ENCODE peak calls at places on chromosomes 11 and 22, in four cellular contexts. One of them, this sample, is unnamed.

GRCh38 chr11:61254403-61255025 is 13.5 kb downstream of the PGA5 start:
- DNase-seq in tibial artery: no peak
- DNase-seq in foreskin fibroblast: peak
- DNase-seq in lung: peak
- DNase-seq in this sample: peak

GRCh38 chr11:70879601-70880285 is 372.6 kb downstream of the SHANK2 start:
- DNase-seq in lung: no peak
- DNase-seq in tibial artery: no peak
- DNase-seq in foreskin fibroblast: no peak
- DNase-seq in this sample: no peak

GRCh38 chr22:23270212-23270733 is 90.0 kb downstream of the BCR start:
- DNase-seq in lung: no peak
- DNase-seq in foreskin fibroblast: no peak
- DNase-seq in tibial artery: no peak
- DNase-seq in this sample: no peak

GRCh38 chr22:17964647-17965046 is 59.7 kb downstream of the MICAL3 start:
- DNase-seq in tibial artery: no peak
- DNase-seq in foreskin fibroblast: no peak
- DNase-seq in lung: no peak
- DNase-seq in this sample: no peak

GRCh38 chr11:119459293-119459976 is 36.5 kb upstream of the THY1 start:
- DNase-seq in lung: no peak
- DNase-seq in tibial artery: no peak
- DNase-seq in foreskin fibroblast: no peak
- DNase-seq in this sample: no peak

GRCh38 chr22:46538816-46539163 is 1.4 kb upstream of the CELSR1 start:
- DNase-seq in lung: no peak
- DNase-seq in tibial artery: no peak
- DNase-seq in foreskin fibroblast: peak
- DNase-seq in this sample: no peak

GRCh38 chr11:67264260-67264659 is 2.0 kb upstream of the GRK2 start:
- DNase-seq in foreskin fibroblast: no peak
- DNase-seq in tibial artery: no peak
- DNase-seq in lung: no peak
- DNase-seq in this sample: no peak

GRCh38 chr11:27196040-27196897 is 155.7 kb downstream of the BBOX1 start:
- DNase-seq in tibial artery: no peak
- DNase-seq in lung: no peak
- DNase-seq in foreskin fibroblast: no peak
- DNase-seq in this sample: no peak

GRCh38 chr11:95459268-95460040 is 228.5 kb upstream of the SESN3 start:
- DNase-seq in foreskin fibroblast: no peak
- DNase-seq in tibial artery: no peak
- DNase-seq in lung: no peak
- DNase-seq in this sample: no peak

GRCh38 chr11:47247502-47247901 is 1.1 kb downstream of the ACP2 start:
- DNase-seq in tibial artery: no peak
- DNase-seq in foreskin fibroblast: no peak
- DNase-seq in lung: no peak
- DNase-seq in this sample: no peak

GRCh38 chr11:47249378-47249715 is 733 bp upstream of the ACP2 start:
- DNase-seq in foreskin fibroblast: no peak
- DNase-seq in lung: no peak
- DNase-seq in tibial artery: no peak
- DNase-seq in this sample: no peak

GRCh38 chr11:47248304-47248663 is 330 bp downstream of the ACP2 start:
- DNase-seq in tibial artery: no peak
- DNase-seq in foreskin fibroblast: peak
- DNase-seq in lung: no peak
- DNase-seq in this sample: no peak

GRCh38 chr11:47251751-47252150 is 3.1 kb upstream of the ACP2 start:
- DNase-seq in lung: no peak
- DNase-seq in tibial artery: no peak
- DNase-seq in foreskin fibroblast: no peak
- DNase-seq in this sample: no peak

GRCh38 chr11:47248664-47249377 is at the start of gene ACP2:
- DNase-seq in tibial artery: peak
- DNase-seq in foreskin fibroblast: peak
- DNase-seq in lung: peak
- DNase-seq in this sample: no peak
- TF ChIP-seq CTCF in tibial artery: no peak
- TF ChIP-seq CTCF in foreskin fibroblast: no peak
- TF ChIP-seq CTCF in lung: no peak
- TF ChIP-seq CTCF in this sample: no peak

DNA sequence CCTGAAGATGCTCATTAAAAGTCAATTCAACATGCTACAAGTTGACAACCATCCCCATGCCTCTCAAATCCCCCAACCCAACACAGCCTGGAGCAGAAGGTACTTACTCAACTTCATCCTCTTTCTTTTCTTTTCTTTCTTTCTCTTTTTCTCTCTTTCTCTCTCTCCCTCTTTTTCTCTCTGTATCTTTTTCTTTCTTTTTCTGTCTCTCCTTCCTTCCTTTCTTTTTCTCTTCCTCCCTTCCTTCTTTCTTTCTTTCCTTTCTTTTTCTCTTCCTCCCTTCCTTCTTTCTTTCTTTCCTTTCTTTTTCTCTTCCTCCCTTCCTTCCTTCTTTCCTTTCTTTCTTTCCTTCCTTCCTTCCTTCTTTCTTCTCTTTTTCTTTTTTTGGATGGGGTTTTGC is 135.7 kb upstream of the SEZ6L start:
- DNase-seq in tibial artery: no peak
- DNase-seq in foreskin fibroblast: no peak
- DNase-seq in lung: no peak
- DNase-seq in this sample: no peak
- TF ChIP-seq CTCF in tibial artery: no peak
- TF ChIP-seq CTCF in foreskin fibroblast: no peak
- TF ChIP-seq CTCF in lung: no peak
- TF ChIP-seq CTCF in this sample: no peak

GRCh38 chr11:131904756-131905155 is 534.3 kb downstream of the NTM start:
- DNase-seq in lung: no peak
- DNase-seq in tibial artery: no peak
- DNase-seq in foreskin fibroblast: no peak
- DNase-seq in this sample: no peak

GRCh38 chr11:131908316-131908715 is 537.9 kb downstream of the NTM start:
- DNase-seq in lung: no peak
- DNase-seq in tibial artery: no peak
- DNase-seq in foreskin fibroblast: no peak
- DNase-seq in this sample: no peak

GRCh38 chr11:131909426-131910200 is 539.2 kb downstream of the NTM start:
- DNase-seq in tibial artery: no peak
- DNase-seq in foreskin fibroblast: no peak
- DNase-seq in lung: no peak
- DNase-seq in this sample: no peak

GRCh38 chr11:131907371-131907770 is 537.0 kb downstream of the NTM start:
- DNase-seq in lung: no peak
- DNase-seq in tibial artery: no peak
- DNase-seq in foreskin fibroblast: no peak
- DNase-seq in this sample: no peak

DNA sequence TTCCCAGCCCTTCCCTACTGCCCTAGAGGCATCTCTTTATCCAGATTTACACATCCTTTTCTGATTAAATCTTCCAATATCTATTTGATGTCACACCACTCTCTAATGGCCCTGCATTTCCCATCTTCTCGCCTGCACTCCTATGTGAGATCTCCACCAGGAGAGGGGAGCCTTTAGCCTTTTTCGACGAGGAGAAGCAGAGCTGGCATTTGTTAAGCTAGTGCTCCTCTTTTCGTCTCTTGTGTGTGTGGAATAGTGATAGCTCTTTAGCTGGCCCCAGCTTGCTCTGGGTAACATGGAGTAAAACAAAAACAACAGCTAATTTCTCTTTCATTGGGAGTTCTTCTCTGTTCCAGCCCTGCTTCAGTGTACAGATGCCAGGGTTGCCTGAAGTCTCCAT is 536.5 kb downstream of the NTM start:
- DNase-seq in foreskin fibroblast: no peak
- DNase-seq in tibial artery: no peak
- DNase-seq in lung: no peak
- DNase-seq in this sample: no peak
- TF ChIP-seq CTCF in foreskin fibroblast: peak
- TF ChIP-seq CTCF in tibial artery: no peak
- TF ChIP-seq CTCF in lung: no peak
- TF ChIP-seq CTCF in this sample: no peak

DNA sequence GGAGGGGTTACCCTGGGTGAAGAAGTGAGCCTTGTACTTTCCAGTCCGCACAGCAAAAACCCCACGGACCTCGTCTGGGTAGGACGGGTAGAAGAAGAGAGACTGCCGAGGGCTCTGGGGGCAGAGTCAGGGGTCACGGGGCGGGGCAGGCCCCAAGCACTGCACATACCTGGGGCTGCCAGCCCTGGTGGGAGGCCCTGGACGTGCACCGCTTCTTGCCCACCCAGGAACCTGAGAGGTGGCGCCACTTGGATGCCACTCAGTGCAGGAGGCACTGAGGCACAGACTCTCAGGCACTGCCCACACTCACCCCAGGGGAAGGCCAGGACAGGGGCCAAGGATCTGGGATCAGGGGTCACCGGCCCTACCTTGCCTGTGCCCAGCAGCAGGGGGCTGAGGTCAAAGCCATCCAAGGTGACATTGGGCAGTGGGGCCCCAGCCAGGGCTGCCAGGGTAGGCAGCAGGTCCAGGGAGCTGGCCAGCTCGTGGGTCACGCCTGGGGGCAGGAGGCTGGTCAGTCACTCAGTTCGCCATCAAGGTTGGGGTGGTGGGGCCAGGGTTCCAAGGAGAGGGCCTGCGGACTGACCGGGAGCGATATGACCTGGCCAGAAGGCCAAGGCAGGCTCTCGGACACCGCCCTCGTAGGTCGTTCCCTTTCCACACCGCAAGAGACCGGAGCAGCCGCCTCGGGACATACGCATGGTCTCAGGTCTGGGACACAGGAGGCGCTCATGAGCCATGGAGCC is 2.2 kb downstream of the ARSA start:
- DNase-seq in tibial artery: no peak
- DNase-seq in foreskin fibroblast: no peak
- DNase-seq in lung: no peak
- DNase-seq in this sample: no peak
- TF ChIP-seq CTCF in tibial artery: no peak
- TF ChIP-seq CTCF in foreskin fibroblast: no peak
- TF ChIP-seq CTCF in lung: no peak
- TF ChIP-seq CTCF in this sample: peak

DNA sequence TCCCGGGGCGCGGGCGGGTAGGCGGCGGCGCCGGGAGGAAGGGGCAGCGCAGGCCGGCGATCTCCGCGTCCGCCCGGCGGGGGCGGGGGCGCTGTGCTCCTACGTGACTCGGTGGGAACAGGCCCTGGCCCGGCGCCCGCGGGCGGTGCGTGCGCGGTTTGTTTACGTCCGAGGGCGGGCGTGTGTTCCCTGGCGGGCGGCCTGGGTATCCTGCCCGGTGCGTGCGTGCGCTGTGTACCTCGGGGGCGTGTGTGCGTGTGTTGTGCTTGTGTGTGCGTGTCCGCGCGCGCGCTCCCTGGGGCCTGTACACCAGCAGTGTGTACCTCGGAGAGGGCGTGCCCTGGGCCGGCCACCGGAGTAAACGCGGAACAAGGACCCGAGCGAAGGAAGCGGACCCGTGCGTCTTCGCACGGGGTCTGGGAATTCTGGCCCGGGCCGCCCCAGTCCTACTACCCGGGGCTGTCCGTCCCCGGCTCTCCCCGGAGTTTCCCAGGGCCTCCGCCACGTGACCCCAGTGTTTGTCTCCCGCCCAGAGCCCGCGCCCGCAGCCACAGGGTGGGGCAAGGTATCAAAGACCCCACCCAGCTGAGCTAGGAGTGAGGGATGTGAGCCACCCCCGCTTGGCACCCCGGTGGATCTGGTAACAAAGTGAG is 769 bp downstream of the MAFF start:
- DNase-seq in foreskin fibroblast: peak
- DNase-seq in tibial artery: peak
- DNase-seq in lung: peak
- DNase-seq in this sample: no peak
- TF ChIP-seq CTCF in foreskin fibroblast: no peak
- TF ChIP-seq CTCF in tibial artery: peak
- TF ChIP-seq CTCF in lung: no peak
- TF ChIP-seq CTCF in this sample: no peak

GRCh38 chr11:117621226-117621625 is 175.8 kb downstream of the DSCAML1 start:
- DNase-seq in foreskin fibroblast: peak
- DNase-seq in tibial artery: no peak
- DNase-seq in lung: no peak
- DNase-seq in this sample: no peak
- TF ChIP-seq CTCF in foreskin fibroblast: peak
- TF ChIP-seq CTCF in tibial artery: no peak
- TF ChIP-seq CTCF in lung: no peak
- TF ChIP-seq CTCF in this sample: peak

GRCh38 chr11:102683277-102683676 is 22.3 kb downstream of the MMP27 start:
- DNase-seq in foreskin fibroblast: no peak
- DNase-seq in lung: no peak
- DNase-seq in tibial artery: no peak
- DNase-seq in this sample: no peak
- TF ChIP-seq CTCF in foreskin fibroblast: no peak
- TF ChIP-seq CTCF in lung: no peak
- TF ChIP-seq CTCF in tibial artery: no peak
- TF ChIP-seq CTCF in this sample: peak

DNA sequence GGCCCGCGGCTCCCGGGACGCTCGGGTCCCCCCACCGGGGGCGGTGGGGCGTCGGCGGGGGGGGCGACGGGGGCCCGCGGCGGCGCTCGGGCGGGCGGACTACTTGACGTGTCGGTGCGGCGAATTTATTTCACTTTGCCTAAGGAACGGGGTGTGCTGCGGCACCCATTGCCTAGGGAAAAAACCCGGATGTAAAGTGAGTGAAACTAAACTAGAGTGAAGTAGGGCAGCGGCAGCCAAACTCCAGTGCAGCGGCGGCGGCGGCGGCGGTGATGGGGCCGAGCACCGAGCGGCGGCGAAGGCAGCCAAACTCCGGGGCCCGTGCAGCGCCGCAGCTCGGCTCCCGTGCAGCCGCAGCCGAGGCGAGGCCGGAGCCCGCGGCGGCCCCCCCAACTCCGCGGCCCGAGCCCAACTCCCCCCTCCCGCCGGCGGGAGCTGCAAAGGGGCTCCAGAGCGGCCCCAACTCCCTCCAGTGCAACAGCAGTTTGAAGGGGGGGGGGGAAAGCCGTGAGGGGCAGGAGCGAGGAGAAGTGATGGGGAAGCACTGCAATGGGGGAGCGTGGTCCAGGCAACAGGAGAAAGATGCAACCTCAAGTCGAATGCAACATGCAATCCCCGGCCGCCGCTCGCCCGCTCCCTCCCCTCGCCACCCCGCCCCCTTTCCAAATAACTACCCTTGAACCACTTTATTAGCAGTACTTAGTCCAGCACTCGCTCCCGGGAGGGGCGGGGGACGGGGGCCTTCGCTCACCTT is 647 bp upstream of the PHF21A start:
- DNase-seq in lung: peak
- DNase-seq in tibial artery: peak
- DNase-seq in foreskin fibroblast: peak
- DNase-seq in this sample: no peak
- TF ChIP-seq CTCF in lung: no peak
- TF ChIP-seq CTCF in tibial artery: no peak
- TF ChIP-seq CTCF in foreskin fibroblast: no peak
- TF ChIP-seq CTCF in this sample: no peak

GRCh38 chr11:12290477-12290922 is 86.9 kb upstream of the PARVA start:
- DNase-seq in tibial artery: no peak
- DNase-seq in foreskin fibroblast: no peak
- DNase-seq in lung: no peak
- DNase-seq in this sample: no peak

GRCh38 chr11:12289667-12290476 is 87.5 kb upstream of the PARVA start:
- DNase-seq in tibial artery: no peak
- DNase-seq in foreskin fibroblast: no peak
- DNase-seq in lung: no peak
- DNase-seq in this sample: no peak

GRCh38 chr11:12287374-12288211 is 89.8 kb upstream of the PARVA start:
- DNase-seq in foreskin fibroblast: peak
- DNase-seq in tibial artery: peak
- DNase-seq in lung: peak
- DNase-seq in this sample: peak

GRCh38 chr11:12288212-12288933 is 89.0 kb upstream of the PARVA start:
- DNase-seq in foreskin fibroblast: peak
- DNase-seq in tibial artery: peak
- DNase-seq in lung: peak
- DNase-seq in this sample: peak

GRCh38 chr11:12288934-12289666 is 88.3 kb upstream of the PARVA start:
- DNase-seq in tibial artery: no peak
- DNase-seq in foreskin fibroblast: no peak
- DNase-seq in lung: no peak
- DNase-seq in this sample: no peak
- TF ChIP-seq CTCF in tibial artery: no peak
- TF ChIP-seq CTCF in foreskin fibroblast: no peak
- TF ChIP-seq CTCF in lung: no peak
- TF ChIP-seq CTCF in this sample: peak